ENCODE peak calls at places on chromosomes 11 and 22, in four cellular contexts. E is Right ventricle myocardium inferior, F is NCI-H748 treated with DMSO at 0.1 percent for 48 hours, C is transverse colon. Z is an unnamed sample.

GRCh38 chr11:12214751-12215150 is 104.4 kb downstream of the MICAL2 start:
- DNase-seq in E (no peak), C (no peak), F (no peak), Z (no peak)

GRCh38 chr11:892106-892505 is 18.5 kb downstream of the CHID1 start:
- DNase-seq in F (no peak), E (no peak), C (no peak), Z (no peak)

GRCh38 chr11:3194016-3194816 is 24.4 kb downstream of the MRGPRG start:
- DNase-seq in E (no peak), F (no peak), C (no peak), Z (no peak)

GRCh38 chr22:19959043-19959586 is 17.5 kb upstream of the TXNRD2 start:
- DNase-seq in E (peak), F (peak), C (peak), Z (peak)

GRCh38 chr11:112694813-112695212 is 266.4 kb upstream of the NCAM1 start:
- DNase-seq in E (peak), F (no peak), C (no peak), Z (no peak)

GRCh38 chr11:118897721-118898310 is 14.1 kb downstream of the CXCR5 start:
- DNase-seq in F (no peak), E (no peak), C (peak), Z (no peak)

GRCh38 chr11:17810736-17811135 is 76.2 kb downstream of the KCNC1 start:
- DNase-seq in C (no peak), E (no peak), F (no peak), Z (no peak)

GRCh38 chr11:62340269-62340901 is 3.1 kb downstream of the ASRGL1 start:
- DNase-seq in C (peak), F (no peak), E (peak), Z (peak)

GRCh38 chr11:115564851-115565250 is 60.6 kb upstream of the CADM1 start:
- DNase-seq in C (no peak), F (no peak), E (no peak), Z (no peak)